ENCODE peak calls at places on chromosomes 13 and 19, in eight cellular contexts. C, F, J, Q, V, X, Z and A are unnamed samples.
A peak's percentile ranks its signal among the peaks of the same experiment; 100 is the strongest.

GRCh38 chr13:40589285-40590109 is 76.9 kb downstream of the FOXO1 start:
- DNase-seq in C (no peak), F (no peak), J (no peak), Q (no peak), V (peak; percentile 96), X (no peak), Z (peak; percentile 52), A (peak; percentile 16)

GRCh38 chr19:42553292-42554045 is 25.2 kb upstream of the CEACAM1 start:
- DNase-seq in C (no peak), F (no peak), J (no peak), Q (peak; percentile 40), V (peak; percentile 71), X (no peak), Z (peak; percentile 38), A (no peak)

GRCh38 chr13:59677966-59678814 is 485.5 kb downstream of the DIAPH3 start:
- DNase-seq in C (no peak), F (peak; percentile 67), J (peak; percentile 34), Q (no peak), V (peak; percentile 67), X (peak; percentile 38), Z (peak; percentile 74), A (peak; percentile 27)

GRCh38 chr13:59416561-59416960 is 747.2 kb downstream of the DIAPH3 start:
- DNase-seq in C (no peak), F (no peak), J (no peak), Q (no peak), V (no peak), X (no peak), Z (no peak), A (no peak)

GRCh38 chr19:38990949-38991697 is 15.6 kb upstream of the FBXO17 start:
- DNase-seq in C (no peak), F (no peak), J (no peak), Q (no peak), V (peak; percentile 80), X (no peak), Z (peak; percentile 8), A (no peak)

GRCh38 chr19:1218751-1219567 is 13.4 kb downstream of the STK11 start:
- DNase-seq in C (no peak), F (no peak), J (no peak), Q (no peak), V (no peak), X (no peak), Z (no peak), A (no peak)

GRCh38 chr19:37698216-37698615 is 21.3 kb downstream of the ZNF607 start:
- DNase-seq in C (no peak), F (no peak), J (no peak), Q (no peak), V (no peak), X (no peak), Z (no peak), A (no peak)

GRCh38 chr13:114226088-114226487 is 8.6 kb upstream of the CDC16 start:
- DNase-seq in C (no peak), F (no peak), J (no peak), Q (no peak), V (no peak), X (no peak), Z (no peak), A (no peak)

GRCh38 chr13:31767175-31767900 is 28.0 kb downstream of the RXFP2 start:
- DNase-seq in C (no peak), F (no peak), J (no peak), Q (no peak), V (peak; percentile 13), X (no peak), Z (peak; percentile 94), A (no peak)

GRCh38 chr19:30059741-30060140 is 117.7 kb downstream of the URI1 start:
- DNase-seq in C (no peak), F (no peak), J (peak; percentile 31), Q (peak; percentile 22), V (no peak), X (no peak), Z (no peak), A (no peak)

GRCh38 chr13:100545684-100546061 is 42.9 kb downstream of the GGACT start:
- DNase-seq in C (no peak), F (no peak), J (no peak), Q (no peak), V (no peak), X (no peak), Z (no peak), A (no peak)

GRCh38 chr13:38688674-38689073 is 1.8 kb downstream of the FREM2 start:
- DNase-seq in C (no peak), F (no peak), J (no peak), Q (no peak), V (no peak), X (no peak), Z (no peak), A (no peak)

GRCh38 chr13:112587767-112588489 is at the start of gene TUBGCP3:
- DNase-seq in C (peak; percentile 71), F (peak; percentile 94), J (peak; percentile 95), Q (peak; percentile 90), V (peak; percentile 92), X (peak; percentile 74), Z (peak; percentile 76), A (peak; percentile 57)

GRCh38 chr13:107531816-107532215 is 683.5 kb downstream of the LIG4 start:
- DNase-seq in C (no peak), F (no peak), J (no peak), Q (no peak), V (no peak), X (no peak), Z (no peak), A (no peak)

GRCh38 chr13:65864039-65864438 is 1366.1 kb downstream of the PCDH9 start:
- DNase-seq in C (no peak), F (no peak), J (no peak), Q (no peak), V (no peak), X (no peak), Z (no peak), A (no peak)

GRCh38 chr13:71021810-71022422 is 845.1 kb downstream of the DACH1 start:
- DNase-seq in C (no peak), F (no peak), J (no peak), Q (no peak), V (no peak), X (no peak), Z (no peak), A (no peak)